ENCODE peak calls at places on chromosomes 6 and 20, in ten cellular contexts. V is stomach; D is ovary; G is fibroblast of lung; W is CD8-positive, alpha-beta memory T cell; A is left ventricle myocardium inferior; I is psoas muscle; J is cardiac muscle cell; E is neural progenitor cell; H is neuronal stem cell. U is an unnamed sample. For H3K4me1, the result is how much of the 10 kb centered on the place peaks cover.

GRCh38 chr6:39411465-39411864 is 89.0 kb upstream of the KCNK16 start:
- DNase-seq in A (no peak), W (no peak), G (no peak), V (no peak), J (no peak), E (no peak), I (no peak), D (no peak), H (no peak), U (no peak)

GRCh38 chr20:41136695-41137411 is 490 bp upstream of the PLCG1 start:
- DNase-seq in I (peak), A (peak), W (peak), J (peak), G (peak), D (peak), V (peak), E (peak), H (peak), U (peak)

GRCh38 chr6:73394577-73395354 is at the start of gene DDX43:
- DNase-seq in D (peak), W (peak), I (peak), A (peak), J (no peak), G (peak), H (no peak), E (no peak), V (no peak), U (no peak)

GRCh38 chr6:21227486-21227885 is 366.1 kb upstream of the SOX4 start:
- DNase-seq in D (no peak), J (no peak), V (no peak), W (no peak), A (no peak), I (no peak), H (no peak), E (no peak), G (no peak), U (no peak)

GRCh38 chr20:44019638-44020335 is 105.1 kb downstream of the TOX2 start:
- DNase-seq in H (no peak), W (peak), V (no peak), G (peak), I (peak), A (no peak), D (no peak), E (peak), J (no peak), U (peak)

GRCh38 chr20:46740214-46740609 is 30.8 kb downstream of the SLC2A10 start:
- DNase-seq in J (no peak), W (no peak), I (no peak), G (no peak), E (no peak), H (no peak), D (no peak), A (no peak), V (no peak), U (no peak)

GRCh38 chr6:41663558-41663957 is 25.3 kb downstream of the MDFI start:
- DNase-seq in D (no peak), J (no peak), A (no peak), W (no peak), H (no peak), V (no peak), I (peak), E (peak), G (no peak), U (no peak)

GRCh38 chr6:121042766-121043165 is 291.5 kb downstream of the TBC1D32 start:
- DNase-seq in J (no peak), A (no peak), H (no peak), G (no peak), W (no peak), I (no peak), V (no peak), E (no peak), D (no peak), U (no peak)

GRCh38 chr20:63434599-63435378 is 37.7 kb downstream of the KCNQ2 start:
- DNase-seq in W (peak), E (peak), A (peak), I (no peak), V (peak), G (peak), J (peak), H (peak), D (no peak), U (peak)

GRCh38 chr20:19269737-19270325 is 57.4 kb downstream of the SLC24A3 start:
- DNase-seq in I (no peak), E (no peak), A (no peak), J (no peak), V (no peak), H (no peak), D (no peak), G (peak), W (no peak), U (no peak)

GRCh38 chr6:39088331-39088730 is 26.7 kb downstream of the SAYSD1 start:
- DNase-seq in I (no peak), H (peak), J (peak), W (no peak), G (peak), V (no peak), D (no peak), E (peak), A (peak), U (no peak)

GRCh38 chr6:34665019-34665418 is 31.5 kb downstream of the ILRUN start:
- DNase-seq in E (no peak), A (no peak), H (no peak), I (no peak), G (no peak), J (no peak), D (no peak), V (no peak), W (no peak), U (no peak)

GRCh38 chr6:34661379-34661778 is 35.2 kb downstream of the ILRUN start:
- DNase-seq in D (no peak), G (no peak), V (no peak), J (no peak), I (no peak), A (no peak), H (no peak), E (no peak), W (no peak), U (no peak)

GRCh38 chr6:34664270-34664971 is 32.1 kb downstream of the ILRUN start:
- DNase-seq in J (no peak), A (no peak), V (no peak), E (no peak), W (no peak), I (no peak), G (peak), D (no peak), H (no peak), U (no peak)

GRCh38 chr6:34663887-34664269 is 32.7 kb downstream of the ILRUN start:
- DNase-seq in W (no peak), J (no peak), V (no peak), E (no peak), A (no peak), D (no peak), H (no peak), I (no peak), G (peak), U (no peak)

DNA sequence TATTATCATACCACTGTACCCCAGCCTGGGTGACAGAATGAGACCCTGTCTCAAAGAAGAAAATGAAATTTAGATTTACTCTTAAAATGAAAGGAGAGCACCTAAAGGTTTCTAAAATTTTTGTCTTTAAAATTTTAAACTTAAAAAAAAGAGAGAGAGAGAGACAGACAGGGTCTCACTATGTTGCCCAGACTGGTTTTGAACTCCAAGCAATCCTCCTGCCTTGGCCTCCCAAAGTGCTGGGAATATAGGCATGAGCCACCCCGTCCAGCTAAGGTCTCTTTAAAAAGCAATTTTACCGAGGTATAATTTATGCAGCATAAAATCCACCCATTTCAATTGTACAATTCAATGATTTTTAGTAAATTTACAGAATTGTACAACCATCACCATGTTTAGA is 33.2 kb downstream of the ILRUN start:
- DNase-seq in G (no peak), E (no peak), W (no peak), A (no peak), D (no peak), V (no peak), I (no peak), H (no peak), J (no peak), U (no peak)
- H3K27ac ChIP-seq in G (peak), E (no peak), W (peak), A (peak), D (no peak), V (peak), I (peak), H (no peak), J (no peak), U (no peak)

GRCh38 chr20:33663161-33664084 is 1.3 kb downstream of the C20orf144 start:
- DNase-seq in V (peak), G (peak), H (peak), E (peak), J (peak), I (peak), A (peak), W (peak), D (peak), U (peak)

GRCh38 chr20:33660035-33660684 is 2.0 kb upstream of the C20orf144 start:
- DNase-seq in H (no peak), V (no peak), A (no peak), W (no peak), G (no peak), J (no peak), D (peak), E (no peak), I (no peak), U (no peak)

GRCh38 chr20:33664085-33664761 is 2.1 kb downstream of the C20orf144 start:
- DNase-seq in H (no peak), D (peak), J (no peak), G (no peak), W (no peak), I (no peak), E (no peak), A (peak), V (no peak), U (no peak)

GRCh38 chr20:33660685-33661058 is 1.5 kb upstream of the C20orf144 start:
- DNase-seq in I (no peak), J (no peak), A (no peak), H (no peak), D (no peak), W (no peak), V (no peak), E (no peak), G (no peak), U (no peak)

DNA sequence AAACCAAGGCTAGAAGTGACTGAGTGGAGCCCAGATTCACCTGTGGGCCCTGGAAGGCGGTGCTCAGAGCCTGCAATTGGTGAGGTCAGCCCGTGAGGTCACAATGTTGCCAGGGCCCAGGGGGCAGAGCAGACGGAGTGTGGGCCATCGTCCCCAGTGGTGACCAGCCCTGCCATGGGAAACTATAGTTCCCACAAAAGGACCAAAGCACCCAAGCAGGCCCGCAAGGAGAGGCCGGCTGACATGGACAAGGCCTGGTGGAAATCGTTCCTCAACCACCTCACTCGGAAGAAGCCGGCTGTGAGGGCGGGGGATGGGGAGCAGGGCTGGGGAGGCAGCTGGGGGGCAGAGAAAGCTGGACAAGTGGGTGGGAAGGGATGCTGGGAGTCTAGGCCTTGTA is at the start of gene C20orf144:
- DNase-seq in V (no peak), H (no peak), G (no peak), W (no peak), D (peak), I (no peak), A (peak), J (no peak), E (no peak), U (no peak)
- H3K4me1 ChIP-seq in V (under half), H (under half), G (under half), W (under half), D (under half), I (under half), A (under half), J (under half), E (under half), U (under half)

GRCh38 chr6:885051-885590 is 192.2 kb upstream of the EXOC2 start:
- DNase-seq in W (no peak), G (no peak), H (no peak), D (no peak), V (no peak), A (no peak), I (no peak), E (no peak), J (no peak), U (no peak)
- H3K27ac ChIP-seq in W (no peak), G (no peak), H (no peak), D (no peak), V (peak), A (no peak), I (no peak), E (no peak), J (no peak), U (no peak)

GRCh38 chr6:166776571-166776970 is 149.5 kb upstream of the RPS6KA2 start:
- DNase-seq in J (no peak), W (no peak), A (no peak), E (no peak), H (no peak), G (no peak), D (no peak), V (no peak), I (no peak), U (no peak)

GRCh38 chr6:166778046-166778445 is 151.0 kb upstream of the RPS6KA2 start:
- DNase-seq in J (no peak), I (no peak), V (no peak), D (no peak), A (no peak), H (no peak), E (no peak), G (no peak), W (no peak), U (no peak)

GRCh38 chr6:166778776-166779175 is 151.7 kb upstream of the RPS6KA2 start:
- DNase-seq in V (no peak), G (no peak), D (no peak), A (no peak), I (no peak), E (no peak), J (no peak), H (no peak), W (no peak), U (no peak)

GRCh38 chr6:166775923-166776220 is 148.8 kb upstream of the RPS6KA2 start:
- DNase-seq in J (no peak), E (no peak), D (no peak), I (no peak), G (no peak), A (no peak), W (no peak), H (no peak), V (no peak), U (no peak)

GRCh38 chr6:166777096-166777630 is 150.1 kb upstream of the RPS6KA2 start:
- DNase-seq in E (no peak), V (no peak), D (no peak), I (no peak), G (no peak), J (no peak), A (no peak), W (no peak), H (no peak), U (no peak)
- H3K4me1 ChIP-seq in E (under half), V (under half), D (under half), I (under half), G (under half), J (under half), A (under half), W (under half), H (under half), U (under half)

GRCh38 chr20:35264755-35265154 is 13.2 kb downstream of the MMP24OS start:
- DNase-seq in D (no peak), G (no peak), H (no peak), V (no peak), A (no peak), W (no peak), J (peak), E (no peak), I (no peak), U (no peak)

GRCh38 chr20:35269055-35269781 is 8.7 kb downstream of the MMP24OS start:
- DNase-seq in J (peak), G (peak), H (peak), I (peak), E (peak), A (peak), D (peak), V (peak), W (peak), U (peak)

GRCh38 chr20:35260426-35260825 is 17.5 kb downstream of the MMP24OS start:
- DNase-seq in G (no peak), W (no peak), E (no peak), J (no peak), D (no peak), A (no peak), H (no peak), I (no peak), V (no peak), U (no peak)

GRCh38 chr20:35267092-35267491 is 10.8 kb downstream of the MMP24OS start:
- DNase-seq in H (no peak), W (no peak), G (no peak), E (no peak), I (no peak), A (no peak), D (no peak), V (no peak), J (no peak), U (no peak)

GRCh38 chr20:35263609-35264223 is 14.2 kb downstream of the MMP24OS start:
- DNase-seq in V (peak), J (no peak), W (no peak), D (no peak), I (no peak), G (no peak), H (no peak), A (peak), E (no peak), U (no peak)
- H3K27ac ChIP-seq in V (peak), J (peak), W (no peak), D (no peak), I (no peak), G (no peak), H (peak), A (peak), E (peak), U (no peak)

U was measured in CD8-positive, alpha-beta T cell.